ENCODE peak calls at places on chromosome 6, in seven cellular contexts. Q is stimulated activated naive CD4-positive, alpha-beta T cell; N is H54; R is Peyer's patch; B is bronchial epithelial cell; M is RWPE1; Y is neural crest cell. I is an unnamed sample.
A peak's percentile ranks its signal among the peaks of the same experiment; 100 is the strongest.

GRCh38 chr6:30612213-30612612 is 4.8 kb downstream of the PPP1R10 start:
- DNase-seq in Q (no peak), N (no peak), R (no peak), B (peak; percentile 40), M (no peak), Y (no peak), I (no peak)

GRCh38 chr6:139361211-139361610 is 13.2 kb downstream of the CITED2 start:
- DNase-seq in Q (no peak), N (no peak), R (no peak), B (no peak), M (no peak), Y (no peak), I (no peak)

GRCh38 chr6:101393291-101394251 is at the start of gene GRIK2:
- DNase-seq in Q (no peak), N (peak; percentile 44), R (peak; percentile 48), B (no peak), M (peak; percentile 34), Y (peak; percentile 63), I (peak; percentile 85)

GRCh38 chr6:64294034-64294433 is 658.4 kb downstream of the PHF3 start:
- DNase-seq in Q (no peak), N (no peak), R (no peak), B (peak; percentile 4), M (no peak), Y (no peak), I (no peak)

GRCh38 chr6:142118926-142119325 is 13.8 kb upstream of the GJE1 start:
- DNase-seq in Q (no peak), N (no peak), R (no peak), B (peak; percentile 29), M (no peak), Y (no peak), I (no peak)

GRCh38 chr6:68876792-68877493 is 241.9 kb downstream of the ADGRB3 start:
- DNase-seq in Q (no peak), N (no peak), R (no peak), B (peak; percentile 44), M (peak; percentile 4), Y (no peak), I (peak; percentile 8)

GRCh38 chr6:170067923-170068360 is 222.9 kb downstream of the DLL1 start:
- DNase-seq in Q (no peak), N (no peak), R (peak; percentile 18), B (no peak), M (no peak), Y (no peak), I (no peak)

GRCh38 chr6:110049696-110050465 is 71.8 kb downstream of the GPR6 start:
- DNase-seq in Q (no peak), N (no peak), R (no peak), B (no peak), M (no peak), Y (no peak), I (no peak)

GRCh38 chr6:24043848-24044247 is 82.2 kb upstream of the NRSN1 start:
- DNase-seq in Q (no peak), N (no peak), R (no peak), B (no peak), M (no peak), Y (no peak), I (no peak)

GRCh38 chr6:11613858-11614257 is 76.3 kb downstream of the TMEM170B start:
- DNase-seq in Q (no peak), N (peak; percentile 12), R (no peak), B (peak; percentile 87), M (peak; percentile 34), Y (no peak), I (no peak)

GRCh38 chr6:112251170-112251945 is 3.0 kb downstream of the LAMA4 start:
- DNase-seq in Q (no peak), N (no peak), R (no peak), B (no peak), M (no peak), Y (no peak), I (no peak)

GRCh38 chr6:56909115-56909907 is 45.6 kb upstream of the BEND6 start:
- DNase-seq in Q (no peak), N (no peak), R (no peak), B (peak; percentile 56), M (no peak), Y (no peak), I (no peak)

GRCh38 chr6:133632206-133632605 is 256.7 kb upstream of the TCF21 start:
- DNase-seq in Q (no peak), N (no peak), R (no peak), B (peak; percentile 52), M (no peak), Y (no peak), I (no peak)

GRCh38 chr6:40936810-40937209 is 102.2 kb downstream of the UNC5CL start:
- DNase-seq in Q (no peak), N (peak; percentile 31), R (no peak), B (peak; percentile 98), M (peak; percentile 64), Y (no peak), I (no peak)

I was measured in SK-N-DZ.